ENCODE peak calls at places on chromosomes 13 and 19, in five cellular contexts. B is cardiac fibroblast, J is progenitor cell of endocrine pancreas, O is uterus, I is neural crest cell. Y is an unnamed sample.

GRCh38 chr13:69324109-69324886 is 783.3 kb upstream of the ATXN8OS start:
- DNase-seq in B (no peak), J (no peak), O (no peak), I (no peak), Y (no peak)

GRCh38 chr13:40031031-40031430 is 375.6 kb downstream of the COG6 start:
- DNase-seq in B (peak), J (no peak), O (no peak), I (no peak), Y (no peak)

GRCh38 chr13:113862191-113862765 is 1.6 kb downstream of the GAS6 start:
- DNase-seq in B (no peak), J (no peak), O (peak), I (no peak), Y (no peak)

GRCh38 chr19:49327878-49328544 is 3.0 kb upstream of the SLC6A16 start:
- DNase-seq in B (peak), J (no peak), O (no peak), I (no peak), Y (peak)

GRCh38 chr19:3328743-3329142 is 37.6 kb upstream of the NFIC start:
- DNase-seq in B (no peak), J (no peak), O (no peak), I (no peak), Y (no peak)

GRCh38 chr13:51455532-51455931 is 2.7 kb upstream of the INTS6 start:
- DNase-seq in B (no peak), J (no peak), O (no peak), I (no peak), Y (no peak)

GRCh38 chr19:33067121-33067520 is 2.4 kb upstream of the RHPN2 start:
- DNase-seq in B (no peak), J (no peak), O (no peak), I (no peak), Y (no peak)

GRCh38 chr19:17405250-17406038 is at the start of gene BST2:
- DNase-seq in B (peak), J (no peak), O (peak), I (no peak), Y (peak)

GRCh38 chr13:109743706-109744453 is 42.5 kb downstream of the IRS2 start:
- DNase-seq in B (peak), J (no peak), O (peak), I (no peak), Y (no peak)

GRCh38 chr19:42113641-42114348 is 18.5 kb downstream of the POU2F2 start:
- DNase-seq in B (peak), J (no peak), O (no peak), I (no peak), Y (peak)

GRCh38 chr13:38223093-38223492 is 126.6 kb upstream of the UFM1 start:
- DNase-seq in B (peak), J (no peak), O (no peak), I (no peak), Y (no peak)

GRCh38 chr19:5534787-5535586 is 32.8 kb downstream of the TINCR start:
- DNase-seq in B (no peak), J (no peak), O (no peak), I (peak), Y (no peak)

GRCh38 chr19:29831041-29831548 is 19.3 kb downstream of the CCNE1 start:
- DNase-seq in B (no peak), J (no peak), O (no peak), I (no peak), Y (peak)

GRCh38 chr13:75704194-75704941 is 68.2 kb downstream of the LMO7 start:
- DNase-seq in B (peak), J (no peak), O (no peak), I (no peak), Y (no peak)

GRCh38 chr13:84126671-84127171 is 244.4 kb upstream of the SLITRK1 start:
- DNase-seq in B (no peak), J (no peak), O (no peak), I (no peak), Y (no peak)

GRCh38 chr13:106867249-106867648 is 299.3 kb upstream of the ARGLU1 start:
- DNase-seq in B (no peak), J (no peak), O (no peak), I (peak), Y (no peak)

GRCh38 chr13:105518086-105518485 is 1017.4 kb downstream of the EFNB2 start:
- DNase-seq in B (no peak), J (no peak), O (no peak), I (no peak), Y (no peak)

GRCh38 chr13:98877936-98878335 is 99.9 kb downstream of the DOCK9 start:
- DNase-seq in B (no peak), J (no peak), O (no peak), I (no peak), Y (no peak)

GRCh38 chr13:60788156-60788829 is 391.3 kb downstream of the TDRD3 start:
- DNase-seq in B (peak), J (no peak), O (peak), I (no peak), Y (no peak)

GRCh38 chr13:95533545-95534135 is 18.9 kb upstream of the CLDN10 start:
- DNase-seq in B (no peak), J (no peak), O (no peak), I (peak), Y (no peak)

GRCh38 chr19:1649706-1650626 is 2.4 kb downstream of the TCF3 start:
- DNase-seq in B (no peak), J (no peak), O (no peak), I (no peak), Y (no peak)

GRCh38 chr13:40125336-40125735 is 469.9 kb downstream of the COG6 start:
- DNase-seq in B (no peak), J (no peak), O (no peak), I (no peak), Y (no peak)

GRCh38 chr19:35460608-35461007 is 12.6 kb downstream of the FFAR2 start:
- DNase-seq in B (no peak), J (no peak), O (no peak), I (no peak), Y (no peak)

GRCh38 chr19:5090780-5091575 is 122.1 kb downstream of the KDM4B start:
- DNase-seq in B (peak), J (no peak), O (peak), I (no peak), Y (no peak)

GRCh38 chr19:58479303-58479702 is 3.2 kb downstream of the ZNF446 start:
- DNase-seq in B (no peak), J (no peak), O (no peak), I (no peak), Y (no peak)

GRCh38 chr13:74024314-74024713 is 109.9 kb downstream of the KLF12 start:
- DNase-seq in B (no peak), J (no peak), O (no peak), I (no peak), Y (no peak)

GRCh38 chr19:34676697-34677385 is at the start of gene SCGB2B2:
- DNase-seq in B (no peak), J (no peak), O (no peak), I (no peak), Y (peak)

GRCh38 chr13:93635687-93636086 is 409.1 kb downstream of the GPC6 start:
- DNase-seq in B (peak), J (no peak), O (no peak), I (no peak), Y (no peak)

GRCh38 chr13:30734434-30734833 is 909 bp upstream of the ALOX5AP start:
- DNase-seq in B (no peak), J (no peak), O (no peak), I (no peak), Y (no peak)

GRCh38 chr19:41871573-41872383 is 5.3 kb upstream of the CD79A start:
- DNase-seq in B (peak), J (no peak), O (no peak), I (no peak), Y (peak)

GRCh38 chr13:30881931-30882899 is 23.9 kb upstream of the MEDAG start:
- DNase-seq in B (no peak), J (no peak), O (no peak), I (no peak), Y (no peak)

GRCh38 chr13:61040180-61040579 is 375.5 kb downstream of the PCDH20 start:
- DNase-seq in B (no peak), J (no peak), O (no peak), I (no peak), Y (no peak)

GRCh38 chr19:45779231-45780145 is 2.8 kb downstream of the DMPK start:
- DNase-seq in B (peak), J (peak), O (peak), I (peak), Y (peak)

GRCh38 chr13:46660408-46660807 is 107.4 kb downstream of the LRCH1 start:
- DNase-seq in B (no peak), J (no peak), O (no peak), I (no peak), Y (no peak)

GRCh38 chr19:13269348-13269747 is 119.1 kb downstream of the IER2 start:
- DNase-seq in B (no peak), J (no peak), O (no peak), I (no peak), Y (no peak)

GRCh38 chr13:94933230-94933751 is 220.9 kb upstream of the SOX21 start:
- DNase-seq in B (no peak), J (no peak), O (no peak), I (no peak), Y (no peak)

GRCh38 chr19:23415561-23416191 is 20.4 kb upstream of the ZNF91 start:
- DNase-seq in B (no peak), J (peak), O (no peak), I (peak), Y (peak)

GRCh38 chr19:7927605-7928333 is 1.8 kb upstream of the CTXN1 start:
- DNase-seq in B (no peak), J (no peak), O (no peak), I (no peak), Y (no peak)

GRCh38 chr19:7930765-7931164 is 4.8 kb upstream of the CTXN1 start:
- DNase-seq in B (no peak), J (no peak), O (no peak), I (no peak), Y (no peak)

GRCh38 chr19:7928334-7928706 is 2.4 kb upstream of the CTXN1 start:
- DNase-seq in B (no peak), J (no peak), O (no peak), I (no peak), Y (no peak)

GRCh38 chr19:7926727-7927604 is 1.0 kb upstream of the CTXN1 start:
- DNase-seq in B (no peak), J (no peak), O (no peak), I (no peak), Y (no peak)

DNA sequence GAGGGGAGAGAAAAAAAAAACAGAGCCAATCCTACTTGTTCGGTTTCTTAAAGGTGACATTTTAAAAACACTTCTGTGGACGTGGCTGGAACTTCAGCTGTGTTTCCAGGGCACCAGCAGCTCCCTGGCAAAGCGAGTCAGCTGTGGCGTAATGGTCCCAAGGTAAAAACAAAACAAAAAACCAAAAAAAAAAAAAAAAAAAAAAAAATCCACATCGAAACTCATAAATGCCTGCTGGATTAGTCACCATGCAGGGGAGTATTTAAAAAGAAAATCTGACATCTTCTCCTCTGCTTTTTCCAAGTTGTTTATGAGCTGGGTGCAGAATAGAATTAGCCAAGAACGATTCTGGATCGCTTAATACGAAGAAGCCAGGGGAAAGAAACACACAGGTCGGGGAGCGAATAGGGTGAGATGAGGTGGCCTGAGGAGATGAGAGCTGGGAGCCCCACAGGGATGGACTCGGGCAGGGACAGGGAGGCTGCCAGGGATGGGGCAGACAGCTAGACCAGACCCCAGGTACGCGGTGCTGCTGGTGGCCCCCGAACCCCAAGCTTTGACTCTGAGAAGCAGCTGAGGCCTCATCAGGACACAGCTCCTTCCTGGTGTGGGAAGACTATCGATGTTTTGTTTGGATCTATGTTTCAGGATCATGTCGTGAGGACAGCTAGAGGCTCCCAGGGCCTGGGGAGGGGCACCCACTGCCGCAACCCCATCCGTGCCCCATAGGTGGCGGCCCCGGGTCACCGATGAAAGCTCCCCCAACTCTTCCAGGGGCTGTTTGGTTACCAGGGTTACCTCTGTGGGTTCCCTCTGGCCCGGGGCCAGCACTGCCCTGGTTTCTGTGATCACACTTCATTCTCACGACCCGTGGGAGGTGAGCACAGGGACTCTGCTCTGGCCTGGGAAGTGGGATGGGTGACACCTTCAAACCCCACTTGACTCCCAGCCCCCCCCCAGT is 3.1 kb upstream of the CTXN1 start:
- DNase-seq in B (peak), J (no peak), O (peak), I (peak), Y (peak)
- TF ChIP-seq CTCF in B (peak), J (peak), O (peak), I (peak), Y (peak)

GRCh38 chr13:27971236-27971645 is 2.1 kb upstream of the CDX2 start:
- DNase-seq in B (no peak), J (no peak), O (no peak), I (no peak), Y (no peak)
- TF ChIP-seq CTCF in B (no peak), J (no peak), O (no peak), I (no peak), Y (no peak)

GRCh38 chr13:86563308-86563707 is 764.1 kb upstream of the SLITRK6 start:
- DNase-seq in B (peak), J (no peak), O (no peak), I (no peak), Y (no peak)

GRCh38 chr13:86569119-86569518 is 769.9 kb upstream of the SLITRK6 start:
- DNase-seq in B (no peak), J (no peak), O (no peak), I (no peak), Y (no peak)

GRCh38 chr13:86562876-86563275 is 763.7 kb upstream of the SLITRK6 start:
- DNase-seq in B (no peak), J (no peak), O (no peak), I (no peak), Y (no peak)

GRCh38 chr13:86569974-86570373 is 770.8 kb upstream of the SLITRK6 start:
- DNase-seq in B (no peak), J (no peak), O (no peak), I (no peak), Y (no peak)

DNA sequence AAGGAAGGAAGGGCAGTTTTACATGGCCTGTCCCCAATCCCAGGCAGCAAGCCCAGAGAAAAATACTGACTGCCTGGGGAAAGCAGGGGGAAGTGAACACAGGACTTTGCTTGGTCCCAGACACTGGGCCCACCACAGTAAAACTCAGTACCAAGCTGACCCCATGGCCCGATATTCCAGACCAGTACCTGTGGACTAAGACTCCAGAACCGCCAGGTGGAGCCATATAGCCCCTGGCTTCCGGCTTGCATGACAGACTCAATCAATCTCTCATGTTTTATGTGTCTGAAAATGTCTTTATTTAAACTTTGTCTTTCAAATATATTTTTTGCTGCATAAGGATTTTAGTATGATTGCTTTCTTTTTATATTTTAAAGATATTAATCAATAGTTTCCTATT is 767.9 kb upstream of the SLITRK6 start:
- DNase-seq in B (no peak), J (no peak), O (no peak), I (no peak), Y (no peak)
- TF ChIP-seq CTCF in B (no peak), J (peak), O (no peak), I (no peak), Y (peak)

DNA sequence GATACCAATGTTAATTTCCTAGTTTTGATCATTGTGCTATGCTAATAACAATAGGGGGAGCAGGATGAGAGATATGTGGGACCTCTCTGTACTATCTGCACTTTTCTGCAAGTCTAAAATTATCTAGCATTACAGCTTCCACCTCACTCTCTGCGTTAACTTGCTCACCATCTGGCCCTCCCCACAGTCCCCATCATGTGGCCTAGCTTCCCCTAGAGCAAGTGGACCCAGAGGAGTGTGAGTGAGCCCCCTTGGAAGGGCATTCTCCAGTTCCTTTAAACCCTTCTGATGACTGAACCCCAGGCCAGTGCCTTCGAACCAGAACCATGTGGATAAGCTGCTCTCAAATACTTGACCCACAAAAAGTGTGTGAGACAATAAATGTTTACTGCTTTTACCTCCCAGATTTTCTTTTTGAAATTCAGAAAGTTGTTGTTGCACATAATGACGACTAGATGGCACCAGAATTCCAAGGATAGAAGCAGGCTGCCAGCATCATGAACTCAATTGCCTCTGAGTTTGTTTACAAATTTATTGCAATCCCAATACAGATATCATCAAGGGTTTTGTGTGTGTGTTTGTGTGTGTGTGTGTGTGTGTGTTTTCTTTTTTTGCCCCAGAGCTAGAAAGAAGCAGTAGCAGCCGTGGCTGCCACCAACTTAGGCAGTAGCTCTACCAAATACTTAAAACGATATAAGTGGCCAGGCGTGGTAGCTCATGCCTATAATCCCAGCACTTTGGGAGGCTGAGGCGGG is 49.0 kb upstream of the ZNF780A start:
- DNase-seq in B (peak), J (no peak), O (no peak), I (no peak), Y (peak)
- TF ChIP-seq CTCF in B (peak), J (peak), O (peak), I (peak), Y (peak)

GRCh38 chr19:18543814-18544475 is 572 bp upstream of the FKBP8 start:
- DNase-seq in B (peak), J (no peak), O (no peak), I (no peak), Y (peak)
- TF ChIP-seq CTCF in B (no peak), J (no peak), O (no peak), I (no peak), Y (peak)

GRCh38 chr19:21912654-21913053 is 76.7 kb upstream of the ZNF43 start:
- DNase-seq in B (no peak), J (no peak), O (no peak), I (no peak), Y (no peak)
- TF ChIP-seq CTCF in B (no peak), J (no peak), O (no peak), I (no peak), Y (no peak)

DNA sequence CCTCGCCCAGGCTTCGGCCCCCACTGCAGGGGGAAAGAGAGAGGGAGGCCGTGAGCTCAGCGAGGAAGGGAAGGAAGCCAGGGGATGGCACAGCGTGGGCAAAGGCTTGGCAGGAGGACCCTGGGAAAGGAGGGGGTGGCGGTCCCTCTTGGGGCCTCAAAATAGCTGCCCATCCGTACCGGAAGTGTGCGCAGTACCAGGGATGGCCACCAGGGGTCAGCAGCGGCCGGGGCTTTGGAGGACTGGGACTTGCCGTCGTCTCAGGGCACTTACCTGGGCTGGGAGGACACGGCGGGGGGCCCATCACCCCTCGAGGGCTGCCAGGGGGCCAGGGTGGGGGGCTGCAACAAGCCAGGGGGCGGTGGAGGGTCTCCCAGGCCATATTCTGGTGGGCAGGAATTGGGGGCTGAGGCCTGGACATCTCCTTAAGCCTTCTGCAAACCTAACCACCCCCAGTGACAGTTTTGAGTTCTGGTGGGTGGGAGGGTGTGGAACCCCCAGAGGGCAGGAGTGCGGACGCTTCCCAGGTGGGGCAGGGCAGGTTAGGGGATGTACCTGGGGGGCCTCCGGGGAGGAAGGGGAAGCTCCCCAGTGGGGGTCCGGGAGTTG is 7.8 kb upstream of the TMEM161A start:
- DNase-seq in B (peak), J (peak), O (peak), I (peak), Y (peak)
- TF ChIP-seq CTCF in B (peak), J (peak), O (peak), I (peak), Y (peak)

Y was measured in GM13976.